ENCODE peak calls at places on chromosomes 13 and 19, in seven cellular contexts. C, B, Z, Y, E, F and I are unnamed samples. For H4K20me1, the result is how much of the 10 kb centered on the place peaks cover.

GRCh38 chr19:19316082-19316481 is 4.2 kb downstream of the SUGP1 start:
- DNase-seq in B (no peak), C (no peak), E (no peak), F (no peak), Y (no peak), Z (no peak), I (no peak)

GRCh38 chr13:99988469-99989375 is 7.1 kb downstream of the ZIC2 start:
- DNase-seq in C (no peak), B (no peak), Y (no peak), F (no peak), Z (no peak), E (peak), I (peak)

GRCh38 chr13:84279166-84279565 is 396.9 kb upstream of the SLITRK1 start:
- DNase-seq in B (no peak), Z (no peak), E (no peak), F (peak), Y (peak), C (no peak), I (no peak)

GRCh38 chr13:38687246-38688229 is 661 bp downstream of the FREM2 start:
- DNase-seq in Z (no peak), E (peak), C (no peak), B (no peak), F (peak), Y (no peak), I (peak)

GRCh38 chr13:113544896-113545295 is 39.7 kb upstream of the TFDP1 start:
- DNase-seq in E (no peak), Z (no peak), C (no peak), F (no peak), B (no peak), Y (no peak), I (peak)

GRCh38 chr13:62931901-62932883 is 1516.5 kb upstream of the PCDH20 start:
- DNase-seq in C (no peak), Z (no peak), B (no peak), Y (peak), F (peak), E (no peak), I (no peak)

GRCh38 chr13:49082653-49083536 is 107.2 kb downstream of the FNDC3A start:
- DNase-seq in B (no peak), E (no peak), F (peak), C (no peak), Y (no peak), Z (no peak), I (peak)

GRCh38 chr19:14091086-14091884 is 734 bp upstream of the SAMD1 start:
- DNase-seq in Y (peak), C (no peak), B (no peak), E (no peak), F (peak), Z (peak), I (peak)

GRCh38 chr19:13215572-13216380 is 65.6 kb downstream of the IER2 start:
- DNase-seq in B (no peak), C (no peak), F (peak), Y (peak), E (no peak), Z (no peak), I (peak)

GRCh38 chr19:42191855-42192254 is 25.6 kb downstream of the DEDD2 start:
- DNase-seq in Z (no peak), B (peak), E (no peak), Y (peak), C (no peak), F (peak), I (peak)

GRCh38 chr13:36796052-36796451 is 23.0 kb upstream of the RFXAP start:
- DNase-seq in F (no peak), E (no peak), Y (no peak), B (no peak), Z (no peak), C (no peak), I (no peak)

GRCh38 chr13:110380359-110381028 is 73.4 kb downstream of the COL4A2 start:
- DNase-seq in C (no peak), B (no peak), E (no peak), F (peak), Y (peak), Z (peak), I (peak)

GRCh38 chr19:47729799-47730520 is 15.4 kb upstream of the NOP53 start:
- DNase-seq in F (no peak), Y (peak), C (no peak), B (no peak), Z (peak), E (peak), I (peak)

GRCh38 chr19:46603195-46603637 is 2.1 kb downstream of the CALM3 start:
- DNase-seq in E (no peak), Y (no peak), C (no peak), B (no peak), F (no peak), Z (no peak), I (peak)

DNA sequence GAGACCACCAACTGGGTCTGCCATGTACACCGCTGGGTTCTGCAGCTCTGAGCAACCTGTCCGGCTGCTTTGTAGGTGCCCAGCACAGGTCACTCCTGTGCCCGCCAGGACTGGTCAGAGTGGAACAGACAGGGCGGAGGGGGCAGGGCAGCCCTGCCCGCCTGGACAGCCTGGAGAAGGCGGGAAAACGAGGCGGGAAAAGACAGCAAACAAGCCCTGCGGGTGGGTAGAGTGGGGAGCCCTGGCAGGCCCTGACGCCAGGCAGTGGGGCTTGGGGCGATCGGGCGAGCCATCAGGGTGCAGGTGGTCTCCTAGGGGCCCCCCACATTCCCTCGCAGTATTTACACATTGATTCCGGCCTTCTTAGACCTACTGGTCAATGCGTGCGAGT is 525 bp upstream of the UHRF1 start:
- DNase-seq in E (no peak), C (no peak), F (no peak), Z (no peak), B (no peak), Y (no peak), I (peak)
- H3K4me2 ChIP-seq in E (peak), C (peak), F (peak), Z (peak), B (peak), Y (peak), I (peak)

DNA sequence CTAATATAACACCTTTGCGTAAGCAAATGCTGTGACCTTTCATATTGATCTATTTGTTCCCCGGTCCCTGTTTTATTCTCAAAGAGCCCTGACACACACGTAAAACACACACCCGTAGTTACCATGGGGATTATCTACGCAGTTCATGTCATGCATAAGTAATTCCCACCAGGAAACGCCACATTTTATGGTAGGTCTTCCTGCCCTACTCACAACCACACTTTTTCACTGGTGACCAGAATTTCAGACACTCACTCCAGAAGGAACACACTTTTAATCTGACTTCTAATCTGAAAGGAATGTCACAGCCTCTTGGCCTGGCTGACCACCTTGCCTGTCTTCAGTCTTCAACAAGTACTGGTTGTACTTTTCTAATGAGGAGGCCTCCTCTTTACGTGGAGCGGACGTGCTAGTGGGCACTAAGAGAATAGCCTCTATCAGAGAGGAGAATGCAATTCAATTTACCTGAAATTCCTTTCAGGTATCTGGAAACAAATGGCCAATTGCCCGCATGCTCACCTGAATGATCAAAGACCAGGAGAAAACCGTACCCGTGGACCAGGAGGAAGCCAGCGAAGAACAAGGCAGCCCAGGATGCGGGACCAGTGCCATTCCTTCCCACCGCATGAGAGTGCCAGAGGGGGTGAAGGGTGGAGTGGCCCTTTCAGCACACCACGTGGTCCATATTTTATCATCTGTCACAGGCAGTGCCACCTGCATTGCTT is 46.6 kb downstream of the SLC7A1 start:
- DNase-seq in Y (no peak), F (peak), Z (peak), C (no peak), E (no peak), B (no peak), I (no peak)
- H4K20me1 ChIP-seq in Y (under half), F (half or more), Z (under half), C (under half), E (under half), B (under half), I (under half)

DNA sequence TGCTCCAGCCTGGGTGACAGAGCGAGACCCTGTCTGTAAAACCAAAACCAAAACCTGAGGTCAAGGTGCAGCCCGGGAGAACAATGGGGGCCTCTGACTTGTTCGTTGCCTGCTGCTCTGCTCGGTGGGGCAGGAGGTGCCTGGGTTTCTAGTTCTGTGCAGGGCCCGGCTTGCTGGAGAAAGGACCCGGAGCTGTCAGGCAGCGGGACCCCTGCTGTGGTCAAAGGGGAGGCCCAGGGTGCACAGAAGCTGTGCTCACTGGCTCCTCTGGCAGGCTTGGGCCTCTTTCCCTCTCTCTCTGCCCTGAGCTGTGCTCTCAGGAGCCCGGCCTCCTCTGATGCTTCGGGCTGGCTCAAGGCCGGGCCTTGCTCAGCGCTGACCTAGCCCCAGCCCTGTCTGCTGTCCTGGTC is 3.5 kb downstream of the LRP3 start:
- DNase-seq in C (no peak), E (no peak), B (no peak), F (no peak), Y (no peak), Z (no peak), I (no peak)
- H2AFZ ChIP-seq in C (no peak), E (no peak), B (no peak), F (no peak), Y (no peak), Z (no peak), I (no peak)

GRCh38 chr19:4378886-4379285 is 21.5 kb downstream of the SH3GL1 start:
- DNase-seq in E (no peak), Z (no peak), Y (no peak), F (no peak), C (no peak), B (no peak), I (no peak)

GRCh38 chr19:4379383-4380253 is 20.7 kb downstream of the SH3GL1 start:
- DNase-seq in F (peak), B (no peak), E (no peak), C (no peak), Y (peak), Z (peak), I (peak)

GRCh38 chr19:4376991-4377781 is 23.2 kb downstream of the SH3GL1 start:
- DNase-seq in C (no peak), F (no peak), Z (no peak), B (no peak), Y (peak), E (no peak), I (peak)

GRCh38 chr19:4376245-4376990 is 23.9 kb downstream of the SH3GL1 start:
- DNase-seq in E (no peak), F (no peak), Y (peak), B (no peak), C (no peak), Z (no peak), I (no peak)

DNA sequence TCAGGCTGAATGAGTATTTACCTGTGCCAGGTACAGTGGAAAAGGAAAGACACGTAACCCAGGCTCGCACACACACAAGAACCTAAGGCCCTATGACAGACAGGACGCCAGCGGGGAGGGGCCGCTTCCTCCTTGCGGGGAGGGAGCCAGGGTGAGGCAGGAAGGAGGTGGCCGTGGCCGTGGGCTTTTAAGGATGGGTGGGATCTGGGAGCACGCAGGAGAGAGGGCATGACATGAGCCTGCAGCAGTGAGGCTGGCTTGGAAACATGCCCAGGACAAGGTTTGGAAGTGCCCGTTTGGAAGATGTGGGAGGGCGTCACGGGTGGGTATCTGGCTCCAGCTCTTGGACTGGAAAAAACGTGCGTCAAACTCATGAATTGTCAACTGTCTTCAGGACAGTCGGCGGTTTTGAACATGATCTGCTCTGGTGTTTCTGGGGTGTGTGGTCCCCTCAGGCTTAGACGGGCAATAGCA is 20.1 kb downstream of the SH3GL1 start:
- DNase-seq in B (no peak), Y (no peak), Z (no peak), C (no peak), F (no peak), E (no peak), I (peak)
- H3K4me2 ChIP-seq in B (peak), Y (no peak), Z (no peak), C (no peak), F (no peak), E (no peak), I (no peak)